ENCODE peak calls at places on chromosomes 16 and 17, in four cellular contexts. V, N, K and W are unnamed samples.
A peak's percentile ranks its signal among the peaks of the same experiment; 100 is the strongest.

GRCh38 chr17:9090641-9091096 is 69.4 kb downstream of the NTN1 start:
- DNase-seq in N (no peak), V (no peak), K (no peak), W (no peak)

GRCh38 chr16:81216706-81217105 is 21.8 kb upstream of the BCO1 start:
- DNase-seq in N (no peak), V (no peak), K (no peak), W (no peak)

GRCh38 chr16:82655315-82655714 is 28.5 kb downstream of the CDH13 start:
- DNase-seq in K (peak; percentile 81), N (no peak), V (no peak), W (no peak)

GRCh38 chr17:45433136-45433535 is 466 bp upstream of the ARHGAP27 start:
- DNase-seq in N (peak; percentile 21), K (no peak), V (no peak), W (no peak)

GRCh38 chr17:30824002-30824355 is 513 bp downstream of the CRLF3 start:
- DNase-seq in V (no peak), N (no peak), K (no peak), W (no peak)

GRCh38 chr17:56786989-56787482 is 46.7 kb downstream of the C17orf67 start:
- DNase-seq in N (peak; percentile 99), K (peak; percentile 83), V (no peak), W (peak; percentile 82)

GRCh38 chr17:7579839-7580630 is 597 bp downstream of the CD68 start:
- DNase-seq in N (no peak), K (no peak), V (no peak), W (no peak)

GRCh38 chr17:45043268-45043681 is 8.2 kb downstream of the DCAKD start:
- DNase-seq in K (no peak), V (no peak), N (no peak), W (no peak)

GRCh38 chr16:56257260-56257659 is 66.0 kb downstream of the GNAO1 start:
- DNase-seq in V (no peak), N (no peak), K (no peak), W (no peak)

GRCh38 chr17:82331345-82331939 is 2.1 kb downstream of the SECTM1 start:
- DNase-seq in V (no peak), K (no peak), N (no peak), W (no peak)

GRCh38 chr17:41500131-41500911 is 5.1 kb downstream of the KRT13 start:
- DNase-seq in K (peak; percentile 47), N (peak; percentile 82), V (no peak), W (no peak)

GRCh38 chr17:51133365-51133764 is 12.7 kb upstream of the SPAG9 start:
- DNase-seq in K (no peak), N (no peak), V (no peak), W (no peak)

GRCh38 chr17:61579961-61580360 is 11.1 kb downstream of the NACA2 start:
- DNase-seq in N (no peak), K (no peak), V (peak; percentile 27), W (no peak)

GRCh38 chr17:51036084-51036483 is 84.6 kb downstream of the SPAG9 start:
- DNase-seq in K (no peak), V (no peak), N (no peak), W (no peak)

DNA sequence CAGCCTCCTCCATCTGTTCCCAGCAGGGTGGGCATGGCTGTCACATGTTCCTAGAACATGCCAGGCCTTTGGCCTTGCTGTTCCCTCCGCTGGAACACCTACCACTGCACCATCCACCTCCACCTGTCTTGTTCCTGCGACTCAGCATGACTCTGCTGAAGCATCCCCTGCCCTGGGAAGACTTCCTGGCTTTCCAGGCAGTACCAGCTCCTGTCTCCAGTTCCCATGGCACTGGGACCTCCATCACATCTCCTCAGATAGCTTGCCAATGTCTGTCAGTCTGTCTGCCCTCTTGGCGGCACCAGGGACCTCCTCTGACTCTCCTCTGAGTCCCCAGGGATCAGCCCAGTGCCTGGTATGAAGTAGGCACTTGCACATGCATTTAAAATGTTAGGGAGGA is 15.7 kb downstream of the PDP2 start:
- DNase-seq in K (no peak), V (no peak), N (no peak), W (no peak)
- H3K4me3 ChIP-seq in K (no peak overlapping the region), V (no peak overlapping the region), N (no peak overlapping the region), W (no peak overlapping the region)

DNA sequence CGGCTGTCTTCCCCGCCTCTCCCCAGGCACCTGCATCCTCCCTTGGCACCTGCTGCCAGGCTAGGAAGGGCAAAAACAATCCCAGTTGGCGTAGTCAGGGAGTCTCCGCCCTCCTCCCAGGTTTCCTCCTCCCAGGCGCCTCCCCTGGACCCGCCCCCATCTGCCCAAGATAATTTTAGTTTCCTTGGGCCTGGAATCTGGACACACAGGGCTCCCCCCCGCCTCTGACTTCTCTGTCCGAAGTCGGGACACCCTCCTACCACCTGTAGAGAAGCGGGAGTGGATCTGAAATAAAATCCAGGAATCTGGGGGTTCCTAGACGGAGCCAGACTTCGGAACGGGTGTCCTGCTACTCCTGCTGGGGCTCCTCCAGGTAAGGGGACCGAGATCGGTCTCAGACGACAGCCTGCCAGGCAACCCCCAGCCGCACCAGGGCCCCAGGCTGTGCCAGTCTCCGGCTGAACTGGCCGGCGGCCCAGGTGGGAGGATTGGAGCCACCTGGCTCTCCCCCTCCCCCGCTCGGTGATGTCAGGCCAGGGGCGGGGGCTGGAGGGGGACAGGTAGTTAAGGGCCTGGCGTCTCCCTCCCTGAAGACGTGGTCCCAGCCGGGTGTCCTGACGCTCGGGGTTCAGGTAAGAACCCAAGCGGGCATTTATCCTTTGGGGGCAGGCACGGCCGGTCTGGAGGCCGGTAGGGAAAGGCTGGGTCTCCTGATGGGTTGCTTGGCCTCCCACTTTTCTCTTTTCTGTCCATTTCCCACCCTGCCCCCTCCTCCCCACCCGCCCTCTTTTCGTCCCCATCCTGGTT is at the start of gene GRB7:
- DNase-seq in V (peak; percentile 52), N (peak; percentile 73), K (no peak), W (no peak)
- TF ChIP-seq EZH2 in V (peak; percentile 35), N (no peak), K (peak; percentile 76), W (no peak)

DNA sequence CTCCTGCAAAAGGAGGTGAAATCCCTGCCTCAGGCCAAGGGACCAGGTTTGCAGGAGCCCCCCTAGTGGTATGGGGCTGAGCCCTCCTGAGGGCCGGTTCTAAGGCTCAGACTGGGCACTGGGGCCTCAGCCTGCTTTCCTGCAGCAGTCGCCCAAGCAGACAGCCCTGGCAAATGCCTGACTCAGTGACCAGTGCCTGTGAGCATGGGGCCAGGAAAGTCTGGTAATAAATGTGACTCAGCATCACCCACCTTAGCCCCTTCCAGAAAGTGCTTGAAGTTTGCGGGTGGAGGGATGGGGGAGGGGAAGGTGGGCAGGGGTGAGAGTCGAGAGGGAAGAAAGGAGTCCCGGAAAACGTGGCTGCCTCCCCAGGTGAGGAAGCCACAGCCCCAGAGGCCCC is 2.1 kb downstream of the MC1R start:
- DNase-seq in V (no peak), K (no peak), N (no peak), W (no peak)
- H3K9ac ChIP-seq in V (no peak overlapping the region), K (no peak overlapping the region), N (no peak overlapping the region), W (no peak overlapping the region)

GRCh38 chr17:27348196-27348595 is 54.3 kb downstream of the WSB1 start:
- DNase-seq in N (no peak), K (peak; percentile 61), V (no peak), W (no peak)
- H3K4me3 ChIP-seq in N (peak overlapping the region; percentile 42), K (no peak overlapping the region), V (peak overlapping the region; percentile 47), W (no peak overlapping the region)

DNA sequence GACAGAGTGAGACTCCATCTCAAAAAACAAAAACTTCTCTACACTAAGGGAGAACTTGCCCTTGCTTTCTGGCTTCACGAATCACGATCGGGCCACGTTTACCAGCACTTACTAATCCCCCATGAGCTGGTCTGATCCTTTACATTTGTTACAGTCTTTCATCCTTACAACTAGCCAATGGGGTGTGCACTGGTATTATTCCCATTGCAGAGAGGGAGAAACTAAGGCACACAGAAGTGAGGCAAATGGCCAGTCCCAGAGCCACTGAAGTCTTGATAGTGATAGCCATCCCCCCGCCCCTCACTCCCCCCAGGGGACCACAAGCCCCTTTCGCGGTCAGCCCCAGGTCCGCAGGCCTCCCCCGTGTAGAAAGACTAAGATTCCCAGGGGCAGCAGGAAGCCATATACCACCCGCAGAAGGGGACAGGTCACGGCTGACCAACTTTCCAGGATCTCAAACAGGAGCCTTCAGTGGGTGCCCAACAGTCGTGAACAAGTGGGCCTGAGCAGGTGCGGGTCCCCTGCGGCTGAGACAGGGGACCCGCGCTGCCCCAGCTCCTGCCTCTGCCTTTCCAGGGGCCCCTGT is 828 bp downstream of the NATD1 start:
- DNase-seq in N (no peak), V (peak; percentile 33), K (no peak), W (no peak)
- TF ChIP-seq EZH2 in N (no peak), V (no peak), K (no peak), W (no peak)

GRCh38 chr16:75088226-75088625 is 28.4 kb downstream of the LDHD start:
- DNase-seq in K (peak; percentile 79), N (no peak), V (no peak), W (no peak)

GRCh38 chr16:75088934-75089333 is 27.6 kb downstream of the LDHD start:
- DNase-seq in N (no peak), V (no peak), K (no peak), W (no peak)

GRCh38 chr16:75085556-75085955 is 31.0 kb downstream of the LDHD start:
- DNase-seq in N (no peak), K (no peak), V (no peak), W (no peak)

GRCh38 chr16:75086281-75086680 is 30.3 kb downstream of the LDHD start:
- DNase-seq in V (no peak), K (peak; percentile 33), N (no peak), W (no peak)

GRCh38 chr16:75087040-75087979 is 29.3 kb downstream of the LDHD start:
- DNase-seq in K (peak; percentile 96), V (no peak), N (no peak), W (no peak)
- H3K9ac ChIP-seq in K (no peak overlapping the region), V (no peak overlapping the region), N (no peak overlapping the region), W (no peak overlapping the region)

GRCh38 chr17:67293251-67294203 is 48.5 kb upstream of the HELZ start:
- DNase-seq in K (peak; percentile 54), N (peak; percentile 54), V (peak; percentile 75), W (no peak)

GRCh38 chr17:67290244-67290993 is 45.4 kb upstream of the HELZ start:
- DNase-seq in V (no peak), N (no peak), K (no peak), W (no peak)

GRCh38 chr17:67285360-67285759 is 40.4 kb upstream of the HELZ start:
- DNase-seq in N (peak; percentile 63), V (no peak), K (no peak), W (no peak)

GRCh38 chr17:67290994-67291362 is 46.0 kb upstream of the HELZ start:
- DNase-seq in K (no peak), N (no peak), V (no peak), W (no peak)

GRCh38 chr17:67289174-67289876 is 44.3 kb upstream of the HELZ start:
- DNase-seq in N (no peak), V (no peak), K (peak; percentile 85), W (no peak)
- H3K4me3 ChIP-seq in N (no peak overlapping the region), V (no peak overlapping the region), K (no peak overlapping the region), W (no peak overlapping the region)

GRCh38 chr17:80191720-80192265 is 22.0 kb downstream of the CARD14 start:
- DNase-seq in K (no peak), N (no peak), V (no peak), W (no peak)

GRCh38 chr17:80189611-80190010 is 19.8 kb downstream of the CARD14 start:
- DNase-seq in N (no peak), V (no peak), K (no peak), W (no peak)

GRCh38 chr17:80192268-80192667 is 22.4 kb downstream of the CARD14 start:
- DNase-seq in N (no peak), V (no peak), K (peak; percentile 8), W (no peak)

GRCh38 chr17:80190716-80191115 is 20.9 kb downstream of the CARD14 start:
- DNase-seq in K (no peak), V (no peak), N (no peak), W (no peak)

GRCh38 chr17:80191192-80191591 is 21.4 kb downstream of the CARD14 start:
- DNase-seq in N (no peak), V (peak; percentile 55), K (no peak), W (no peak)
- TF ChIP-seq EZH2 in N (no peak), V (no peak), K (no peak), W (no peak)